ENCODE peak calls at places on chromosomes 3 and 15, in nine cellular contexts. J is H9; Q is CD4-positive, alpha-beta T cell; I is tibial nerve; F is Panc1; C is naive thymus-derived CD4-positive, alpha-beta T cell; Y is heart left ventricle; H is neural progenitor cell; B is A549. N is an unnamed sample.

GRCh38 chr3:9165441-9165840 is 84.0 kb downstream of the SRGAP3 start:
- DNase-seq in J (no peak), Q (no peak), I (no peak), F (no peak), C (no peak), Y (no peak), H (no peak), B (no peak), N (no peak)

GRCh38 chr3:29643034-29643425 is 362.2 kb downstream of the RBMS3 start:
- DNase-seq in J (no peak), Q (no peak), I (no peak), F (no peak), C (no peak), Y (no peak), H (peak), B (no peak), N (no peak)

GRCh38 chr3:52004158-52004787 is 8.6 kb upstream of the RPL29 start:
- DNase-seq in J (peak), Q (no peak), I (no peak), F (no peak), C (no peak), Y (peak), H (peak), B (no peak), N (no peak)

GRCh38 chr3:184574552-184575430 is 13.2 kb downstream of the EPHB3 start:
- DNase-seq in J (peak), Q (no peak), I (no peak), F (no peak), C (no peak), Y (no peak), H (peak), B (no peak), N (no peak)

GRCh38 chr15:53979051-53979788 is 979 bp downstream of the UNC13C start:
- DNase-seq in J (no peak), Q (no peak), I (no peak), F (no peak), C (no peak), Y (no peak), H (no peak), B (no peak), N (no peak)

GRCh38 chr3:37024820-37025405 is 31.6 kb downstream of the MLH1 start:
- DNase-seq in J (no peak), Q (no peak), I (no peak), F (no peak), C (no peak), Y (no peak), H (no peak), B (no peak), N (no peak)

GRCh38 chr3:99896482-99896881 is 78.8 kb downstream of the CMSS1 start:
- DNase-seq in J (no peak), Q (no peak), I (no peak), F (no peak), C (no peak), Y (no peak), H (peak), B (no peak), N (no peak)

GRCh38 chr3:128253150-128253549 is 99.9 kb downstream of the EEFSEC start:
- DNase-seq in J (no peak), Q (no peak), I (no peak), F (no peak), C (no peak), Y (no peak), H (no peak), B (no peak), N (no peak)

GRCh38 chr3:118501152-118501551 is 533.5 kb downstream of the IGSF11 start:
- DNase-seq in J (peak), Q (no peak), I (peak), F (no peak), C (no peak), Y (peak), H (peak), B (peak), N (no peak)

GRCh38 chr3:9770276-9770812 is 597 bp upstream of the CAMK1 start:
- DNase-seq in J (no peak), Q (no peak), I (peak), F (no peak), C (no peak), Y (peak), H (no peak), B (no peak), N (no peak)

GRCh38 chr3:65352951-65353350 is 665.2 kb upstream of the ADAMTS9 start:
- DNase-seq in J (no peak), Q (no peak), I (no peak), F (no peak), C (no peak), Y (no peak), H (no peak), B (no peak), N (no peak)

GRCh38 chr3:187858086-187858485 is 112.8 kb upstream of the BCL6 start:
- DNase-seq in J (no peak), Q (no peak), I (no peak), F (no peak), C (no peak), Y (no peak), H (no peak), B (no peak), N (no peak)

GRCh38 chr3:38521391-38521987 is 25.3 kb downstream of the EXOG start:
- DNase-seq in J (peak), Q (peak), I (peak), F (peak), C (no peak), Y (no peak), H (peak), B (peak), N (no peak)

GRCh38 chr3:101065962-101066361 is 72.7 kb upstream of the ABI3BP start:
- DNase-seq in J (no peak), Q (no peak), I (no peak), F (no peak), C (no peak), Y (no peak), H (no peak), B (peak), N (peak)

GRCh38 chr3:11128682-11129632 is 25.3 kb upstream of the HRH1 start:
- DNase-seq in J (no peak), Q (no peak), I (no peak), F (no peak), C (no peak), Y (no peak), H (no peak), B (no peak), N (peak)

GRCh38 chr3:159637895-159638542 is 350.6 kb upstream of the IL12A start:
- DNase-seq in J (no peak), Q (no peak), I (no peak), F (no peak), C (no peak), Y (no peak), H (no peak), B (no peak), N (no peak)

GRCh38 chr3:50133283-50133615 is 21.9 kb upstream of the SEMA3F start:
- DNase-seq in J (no peak), Q (no peak), I (no peak), F (no peak), C (no peak), Y (no peak), H (no peak), B (no peak), N (no peak)

GRCh38 chr3:197003461-197004385 is 25.9 kb downstream of the MELTF start:
- DNase-seq in J (peak), Q (no peak), I (no peak), F (no peak), C (no peak), Y (no peak), H (peak), B (no peak), N (no peak)

GRCh38 chr3:23653647-23654525 is 151.9 kb upstream of the UBE2E1 start:
- DNase-seq in J (no peak), Q (no peak), I (no peak), F (no peak), C (no peak), Y (no peak), H (no peak), B (no peak), N (no peak)

GRCh38 chr15:45543051-45543450 is 20.5 kb upstream of the SLC30A4 start:
- DNase-seq in J (no peak), Q (no peak), I (no peak), F (no peak), C (no peak), Y (no peak), H (no peak), B (no peak), N (no peak)

GRCh38 chr15:73691398-73691797 is 7.2 kb downstream of the CD276 start:
- DNase-seq in J (peak), Q (no peak), I (peak), F (no peak), C (no peak), Y (peak), H (peak), B (no peak), N (no peak)

GRCh38 chr3:89186446-89186845 is 79.0 kb downstream of the EPHA3 start:
- DNase-seq in J (no peak), Q (no peak), I (no peak), F (no peak), C (no peak), Y (no peak), H (no peak), B (no peak), N (no peak)

GRCh38 chr3:138381950-138382715 is 33.8 kb downstream of the MRAS start:
- DNase-seq in J (no peak), Q (no peak), I (peak), F (no peak), C (no peak), Y (peak), H (peak), B (no peak), N (peak)

GRCh38 chr15:76309561-76310330 is 1.5 kb downstream of the ETFA start:
- DNase-seq in J (no peak), Q (no peak), I (no peak), F (no peak), C (no peak), Y (peak), H (no peak), B (no peak), N (no peak)

GRCh38 chr3:134449277-134449676 is 36.5 kb downstream of the ANAPC13 start:
- DNase-seq in J (peak), Q (no peak), I (no peak), F (no peak), C (no peak), Y (no peak), H (peak), B (no peak), N (no peak)

GRCh38 chr3:45273681-45274515 is 47.8 kb upstream of the TMEM158 start:
- DNase-seq in J (no peak), Q (no peak), I (no peak), F (no peak), C (no peak), Y (no peak), H (no peak), B (no peak), N (no peak)

GRCh38 chr15:67303490-67304363 is 49.1 kb downstream of the IQCH start:
- DNase-seq in J (no peak), Q (no peak), I (no peak), F (peak), C (no peak), Y (no peak), H (peak), B (peak), N (peak)

GRCh38 chr3:75272708-75273107 is 391.4 kb upstream of the FRG2C start:
- DNase-seq in J (no peak), Q (no peak), I (no peak), F (no peak), C (no peak), Y (no peak), H (no peak), B (no peak), N (peak)

GRCh38 chr3:135260025-135260424 is 465.0 kb downstream of the EPHB1 start:
- DNase-seq in J (no peak), Q (no peak), I (no peak), F (no peak), C (no peak), Y (no peak), H (peak), B (no peak), N (no peak)

GRCh38 chr15:100229181-100230163 is 112.3 kb downstream of the ADAMTS17 start:
- DNase-seq in J (no peak), Q (no peak), I (no peak), F (no peak), C (no peak), Y (no peak), H (no peak), B (no peak), N (no peak)

GRCh38 chr3:197877902-197878301 is 72.1 kb upstream of the RPL35A start:
- DNase-seq in J (no peak), Q (no peak), I (no peak), F (no peak), C (no peak), Y (no peak), H (no peak), B (no peak), N (no peak)

GRCh38 chr3:16877527-16877926 is 7.2 kb upstream of the PLCL2 start:
- DNase-seq in J (no peak), Q (no peak), I (no peak), F (no peak), C (no peak), Y (no peak), H (no peak), B (no peak), N (no peak)

GRCh38 chr15:73183071-73183470 is 130.8 kb downstream of the NEO1 start:
- DNase-seq in J (no peak), Q (no peak), I (no peak), F (no peak), C (no peak), Y (no peak), H (peak), B (no peak), N (no peak)

GRCh38 chr15:56984681-56985515 is 66.5 kb downstream of the TCF12 start:
- DNase-seq in J (no peak), Q (no peak), I (no peak), F (no peak), C (no peak), Y (no peak), H (no peak), B (no peak), N (no peak)

GRCh38 chr15:68114356-68114755 is 60.2 kb downstream of the PIAS1 start:
- DNase-seq in J (no peak), Q (no peak), I (no peak), F (no peak), C (no peak), Y (no peak), H (no peak), B (no peak), N (no peak)

GRCh38 chr3:80998022-80998421 is 763.4 kb downstream of the GBE1 start:
- DNase-seq in J (no peak), Q (no peak), I (no peak), F (no peak), C (no peak), Y (no peak), H (no peak), B (no peak), N (no peak)

GRCh38 chr15:81256916-81257315 is 60.2 kb downstream of the IL16 start:
- DNase-seq in J (no peak), Q (no peak), I (no peak), F (no peak), C (no peak), Y (no peak), H (peak), B (no peak), N (no peak)

GRCh38 chr15:48855501-48856440 is 22.2 kb upstream of the EID1 start:
- DNase-seq in J (no peak), Q (no peak), I (no peak), F (no peak), C (no peak), Y (no peak), H (peak), B (peak), N (no peak)
- H3K27ac ChIP-seq in J (no peak), Q (no peak), I (peak), F (no peak), C (no peak), Y (no peak), H (no peak), B (no peak), N (no peak)

GRCh38 chr3:31434819-31435218 is 97.9 kb upstream of the STT3B start:
- DNase-seq in J (no peak), Q (no peak), I (no peak), F (no peak), C (no peak), Y (no peak), H (no peak), B (no peak), N (no peak)

GRCh38 chr3:31432897-31433678 is 99.6 kb upstream of the STT3B start:
- DNase-seq in J (no peak), Q (no peak), I (no peak), F (no peak), C (no peak), Y (no peak), H (no peak), B (no peak), N (peak)

GRCh38 chr3:31433679-31433992 is 99.1 kb upstream of the STT3B start:
- DNase-seq in J (no peak), Q (no peak), I (no peak), F (no peak), C (no peak), Y (no peak), H (no peak), B (no peak), N (no peak)

GRCh38 chr3:31427623-31428022 is 105.1 kb upstream of the STT3B start:
- DNase-seq in J (no peak), Q (no peak), I (no peak), F (no peak), C (no peak), Y (no peak), H (no peak), B (no peak), N (no peak)

DNA sequence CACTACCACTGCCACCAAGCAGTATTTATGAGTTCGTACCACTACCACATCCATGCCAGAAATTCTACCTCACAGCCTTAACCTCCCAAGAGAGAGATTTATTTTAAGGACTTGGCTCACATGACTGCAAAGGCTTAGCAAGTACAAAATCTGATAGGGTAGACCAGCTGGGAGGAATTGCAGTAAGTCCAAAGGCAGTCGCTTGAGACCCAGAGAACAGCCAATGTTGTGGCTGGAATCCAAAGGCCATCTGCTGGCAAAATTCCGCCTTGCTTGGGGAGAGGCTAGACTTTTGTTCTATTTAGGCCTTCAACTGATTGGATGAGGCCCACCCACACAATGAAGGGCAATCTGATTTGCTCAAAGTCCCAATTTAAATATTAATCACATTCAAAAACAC is 101.4 kb upstream of the STT3B start:
- DNase-seq in J (no peak), Q (no peak), I (no peak), F (no peak), C (no peak), Y (no peak), H (no peak), B (no peak), N (no peak)
- H3K27ac ChIP-seq in J (no peak), Q (no peak), I (no peak), F (no peak), C (no peak), Y (no peak), H (no peak), B (no peak), N (no peak)

DNA sequence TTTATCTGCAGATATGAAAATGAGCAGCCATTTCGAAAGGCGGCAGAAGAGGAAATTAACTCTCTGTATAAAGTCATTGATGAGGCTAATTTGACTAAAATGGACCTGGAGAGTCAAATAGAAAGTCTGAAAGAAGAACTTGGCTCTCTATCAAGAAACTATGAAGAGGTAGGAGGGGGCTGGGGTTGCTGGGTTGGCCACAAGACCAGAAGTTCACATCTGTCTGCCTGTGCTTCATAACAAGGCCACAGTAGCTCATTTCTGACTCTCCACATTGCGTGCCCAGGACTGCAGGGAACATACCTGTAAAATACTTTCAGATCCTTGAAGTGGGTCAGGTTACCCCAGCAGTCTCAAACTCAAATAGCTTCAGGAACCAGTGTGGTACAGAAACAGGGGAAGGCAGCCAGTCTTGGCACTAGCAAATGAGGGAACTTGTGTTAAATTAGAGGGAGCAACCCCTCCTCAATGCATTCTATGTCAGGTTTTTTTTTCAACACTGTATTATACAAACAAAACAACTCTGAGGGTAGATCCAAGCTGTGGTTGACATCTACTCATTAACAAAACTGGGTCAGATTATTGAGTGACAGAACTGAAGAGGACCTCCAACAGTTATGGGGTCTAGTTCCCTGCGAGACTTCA is 48.7 kb downstream of the BFSP2 start:
- DNase-seq in J (no peak), Q (no peak), I (no peak), F (no peak), C (no peak), Y (no peak), H (no peak), B (no peak), N (no peak)
- H3K27ac ChIP-seq in J (no peak), Q (no peak), I (no peak), F (peak), C (no peak), Y (no peak), H (no peak), B (no peak), N (no peak)

GRCh38 chr15:43360821-43361220 is 10.0 kb downstream of the ZSCAN29 start:
- DNase-seq in J (no peak), Q (no peak), I (no peak), F (no peak), C (no peak), Y (no peak), H (no peak), B (no peak), N (no peak)

GRCh38 chr15:43361313-43361903 is 9.4 kb downstream of the ZSCAN29 start:
- DNase-seq in J (no peak), Q (no peak), I (no peak), F (no peak), C (no peak), Y (no peak), H (no peak), B (no peak), N (no peak)
- H3K27ac ChIP-seq in J (no peak), Q (no peak), I (no peak), F (no peak), C (no peak), Y (no peak), H (no peak), B (no peak), N (no peak)

GRCh38 chr3:172275586-172275985 is 172.7 kb downstream of the GHSR start:
- DNase-seq in J (no peak), Q (no peak), I (no peak), F (no peak), C (no peak), Y (no peak), H (no peak), B (no peak), N (no peak)
- H3K27ac ChIP-seq in J (no peak), Q (no peak), I (no peak), F (no peak), C (no peak), Y (no peak), H (no peak), B (no peak), N (no peak)

DNA sequence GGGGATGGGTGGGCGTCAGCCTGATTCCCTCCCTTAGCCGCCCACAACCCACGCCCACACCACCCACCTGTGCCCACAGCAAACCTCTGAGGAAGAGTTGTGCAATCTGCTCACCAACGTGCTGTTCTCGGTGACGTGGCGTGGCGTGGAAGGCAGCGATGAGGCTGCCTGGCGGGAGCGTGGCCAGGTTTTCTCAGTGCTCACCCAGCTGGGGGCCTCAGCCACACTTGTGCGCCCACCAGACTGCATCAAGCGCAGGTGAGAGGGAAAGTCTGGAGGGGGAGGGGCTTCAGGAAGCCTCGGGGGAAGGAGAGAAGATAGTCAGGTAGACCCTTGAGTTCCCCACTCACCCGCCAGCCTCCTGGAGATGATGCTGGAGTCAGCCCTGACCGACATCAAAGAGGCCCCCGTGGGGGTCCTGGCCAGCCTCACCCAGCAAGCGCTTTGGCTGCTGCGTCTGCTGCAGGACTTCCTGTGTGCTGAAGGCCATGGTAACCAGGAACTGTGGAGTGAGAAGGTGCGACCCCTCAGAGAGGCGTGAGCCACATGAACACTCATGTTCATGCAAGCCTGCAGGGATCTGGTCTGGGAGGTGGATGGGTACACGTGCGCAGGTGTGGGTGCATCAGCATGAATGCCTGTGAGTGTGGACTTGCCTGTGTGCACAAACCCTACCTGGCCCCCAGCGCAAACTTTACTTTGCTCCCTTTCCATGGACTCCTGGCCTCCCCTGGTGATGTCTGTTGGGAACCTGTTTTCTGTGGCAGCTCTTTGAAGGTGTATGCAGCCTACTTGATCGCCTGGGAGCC is 21.7 kb downstream of the NBEAL2 start:
- DNase-seq in J (no peak), Q (no peak), I (no peak), F (no peak), C (no peak), Y (no peak), H (no peak), B (no peak), N (no peak)
- H3K27ac ChIP-seq in J (no peak), Q (no peak), I (no peak), F (no peak), C (no peak), Y (no peak), H (no peak), B (no peak), N (no peak)